ENCODE peak calls at places on chromosome 17, in ten cellular contexts. One of them, this sample, is unnamed.
A peak's percentile ranks its signal among the peaks of the same experiment; 100 is the strongest.

GRCh38 chr17:67133161-67133560 is 88.8 kb downstream of the CACNG1 start:
- DNase-seq in sigmoid colon: no peak
- DNase-seq in tibial artery: no peak
- DNase-seq in colonic mucosa: no peak
- DNase-seq in left lung: no peak
- DNase-seq in thoracic aorta: no peak
- DNase-seq in Peyer's patch: no peak
- DNase-seq in CD8-positive, alpha-beta T cell: no peak
- DNase-seq in ovary: no peak
- DNase-seq in left ventricle myocardium inferior: no peak
- DNase-seq in this sample: no peak

GRCh38 chr17:1555618-1556471 is 6.7 kb downstream of the PITPNA start:
- DNase-seq in left ventricle myocardium inferior: no peak
- DNase-seq in sigmoid colon: no peak
- DNase-seq in colonic mucosa: peak; percentile 63
- DNase-seq in left lung: peak; percentile 80
- DNase-seq in ovary: no peak
- DNase-seq in thoracic aorta: no peak
- DNase-seq in tibial artery: no peak
- DNase-seq in CD8-positive, alpha-beta T cell: no peak
- DNase-seq in Peyer's patch: peak; percentile 77
- DNase-seq in this sample: no peak

GRCh38 chr17:66317629-66318028 is 15.2 kb downstream of the PRKCA start:
- DNase-seq in tibial artery: no peak
- DNase-seq in Peyer's patch: no peak
- DNase-seq in left lung: no peak
- DNase-seq in ovary: no peak
- DNase-seq in left ventricle myocardium inferior: no peak
- DNase-seq in thoracic aorta: no peak
- DNase-seq in CD8-positive, alpha-beta T cell: no peak
- DNase-seq in colonic mucosa: no peak
- DNase-seq in sigmoid colon: no peak
- DNase-seq in this sample: no peak

GRCh38 chr17:35679007-35679682 is 52.3 kb upstream of the RASL10B start:
- DNase-seq in Peyer's patch: no peak
- DNase-seq in sigmoid colon: no peak
- DNase-seq in ovary: no peak
- DNase-seq in left ventricle myocardium inferior: no peak
- DNase-seq in colonic mucosa: no peak
- DNase-seq in tibial artery: no peak
- DNase-seq in CD8-positive, alpha-beta T cell: no peak
- DNase-seq in left lung: no peak
- DNase-seq in thoracic aorta: no peak
- DNase-seq in this sample: no peak

GRCh38 chr17:77869041-77869595 is 89.4 kb upstream of the TNRC6C start:
- DNase-seq in ovary: no peak
- DNase-seq in tibial artery: no peak
- DNase-seq in Peyer's patch: no peak
- DNase-seq in left ventricle myocardium inferior: no peak
- DNase-seq in thoracic aorta: no peak
- DNase-seq in sigmoid colon: peak; percentile 62
- DNase-seq in colonic mucosa: no peak
- DNase-seq in CD8-positive, alpha-beta T cell: no peak
- DNase-seq in left lung: no peak
- DNase-seq in this sample: peak; percentile 17

GRCh38 chr17:61862105-61862574 is 1.2 kb downstream of the BRIP1 start:
- DNase-seq in colonic mucosa: no peak
- DNase-seq in CD8-positive, alpha-beta T cell: no peak
- DNase-seq in ovary: no peak
- DNase-seq in left lung: no peak
- DNase-seq in thoracic aorta: no peak
- DNase-seq in tibial artery: no peak
- DNase-seq in sigmoid colon: no peak
- DNase-seq in Peyer's patch: no peak
- DNase-seq in left ventricle myocardium inferior: no peak
- DNase-seq in this sample: no peak

GRCh38 chr17:64343833-64344637 is 46.6 kb downstream of the PECAM1 start:
- DNase-seq in left ventricle myocardium inferior: peak; percentile 80
- DNase-seq in tibial artery: peak; percentile 73
- DNase-seq in CD8-positive, alpha-beta T cell: no peak
- DNase-seq in Peyer's patch: peak; percentile 19
- DNase-seq in thoracic aorta: no peak
- DNase-seq in colonic mucosa: peak; percentile 64
- DNase-seq in left lung: peak; percentile 90
- DNase-seq in sigmoid colon: peak; percentile 79
- DNase-seq in ovary: peak; percentile 68
- DNase-seq in this sample: peak; percentile 81

GRCh38 chr17:68909066-68909465 is 46.1 kb downstream of the ABCA8 start:
- DNase-seq in Peyer's patch: no peak
- DNase-seq in thoracic aorta: no peak
- DNase-seq in colonic mucosa: no peak
- DNase-seq in ovary: peak; percentile 70
- DNase-seq in tibial artery: peak; percentile 73
- DNase-seq in left ventricle myocardium inferior: no peak
- DNase-seq in sigmoid colon: peak; percentile 87
- DNase-seq in CD8-positive, alpha-beta T cell: no peak
- DNase-seq in left lung: peak; percentile 58
- DNase-seq in this sample: no peak

GRCh38 chr17:15263206-15263579 is 1.9 kb downstream of the PMP22 start:
- DNase-seq in CD8-positive, alpha-beta T cell: no peak
- DNase-seq in colonic mucosa: peak; percentile 72
- DNase-seq in left ventricle myocardium inferior: peak; percentile 90
- DNase-seq in left lung: peak; percentile 78
- DNase-seq in sigmoid colon: peak; percentile 98
- DNase-seq in ovary: peak; percentile 79
- DNase-seq in Peyer's patch: peak; percentile 28
- DNase-seq in tibial artery: peak; percentile 97
- DNase-seq in thoracic aorta: peak; percentile 81
- DNase-seq in this sample: peak; percentile 42

GRCh38 chr17:4485676-4486646 is 12.7 kb upstream of the SPNS2 start:
- DNase-seq in CD8-positive, alpha-beta T cell: peak; percentile 68
- DNase-seq in left lung: no peak
- DNase-seq in colonic mucosa: no peak
- DNase-seq in left ventricle myocardium inferior: no peak
- DNase-seq in ovary: no peak
- DNase-seq in sigmoid colon: no peak
- DNase-seq in tibial artery: no peak
- DNase-seq in Peyer's patch: peak; percentile 65
- DNase-seq in thoracic aorta: no peak
- DNase-seq in this sample: no peak

GRCh38 chr17:42421479-42422332 is 1.4 kb downstream of the CAVIN1 start:
- DNase-seq in tibial artery: peak; percentile 58
- DNase-seq in left lung: peak; percentile 50
- DNase-seq in Peyer's patch: no peak
- DNase-seq in ovary: peak; percentile 72
- DNase-seq in colonic mucosa: no peak
- DNase-seq in left ventricle myocardium inferior: peak; percentile 56
- DNase-seq in CD8-positive, alpha-beta T cell: no peak
- DNase-seq in thoracic aorta: no peak
- DNase-seq in sigmoid colon: peak; percentile 82
- DNase-seq in this sample: no peak

GRCh38 chr17:55774834-55775233 is 24.0 kb downstream of the PCTP start:
- DNase-seq in tibial artery: no peak
- DNase-seq in left lung: no peak
- DNase-seq in thoracic aorta: no peak
- DNase-seq in ovary: no peak
- DNase-seq in colonic mucosa: no peak
- DNase-seq in left ventricle myocardium inferior: no peak
- DNase-seq in sigmoid colon: no peak
- DNase-seq in CD8-positive, alpha-beta T cell: no peak
- DNase-seq in Peyer's patch: no peak
- DNase-seq in this sample: no peak

GRCh38 chr17:80924807-80925610 is 66.6 kb upstream of the CHMP6 start:
- DNase-seq in thoracic aorta: no peak
- DNase-seq in sigmoid colon: peak; percentile 54
- DNase-seq in ovary: no peak
- DNase-seq in CD8-positive, alpha-beta T cell: no peak
- DNase-seq in left lung: no peak
- DNase-seq in tibial artery: no peak
- DNase-seq in Peyer's patch: no peak
- DNase-seq in left ventricle myocardium inferior: no peak
- DNase-seq in colonic mucosa: no peak
- DNase-seq in this sample: no peak

GRCh38 chr17:81833160-81833920 is at the start of gene MCRIP1:
- DNase-seq in Peyer's patch: peak; percentile 95
- DNase-seq in tibial artery: peak; percentile 94
- DNase-seq in sigmoid colon: peak; percentile 98
- DNase-seq in thoracic aorta: peak; percentile 77
- DNase-seq in left ventricle myocardium inferior: peak; percentile 96
- DNase-seq in ovary: peak; percentile 95
- DNase-seq in left lung: peak; percentile 96
- DNase-seq in colonic mucosa: peak; percentile 94
- DNase-seq in CD8-positive, alpha-beta T cell: peak; percentile 94
- DNase-seq in this sample: peak; percentile 97

GRCh38 chr17:65455154-65455971 is 106.1 kb downstream of the AXIN2 start:
- DNase-seq in ovary: no peak
- DNase-seq in thoracic aorta: no peak
- DNase-seq in tibial artery: no peak
- DNase-seq in CD8-positive, alpha-beta T cell: no peak
- DNase-seq in left ventricle myocardium inferior: no peak
- DNase-seq in sigmoid colon: no peak
- DNase-seq in Peyer's patch: no peak
- DNase-seq in colonic mucosa: no peak
- DNase-seq in left lung: no peak
- DNase-seq in this sample: no peak

GRCh38 chr17:7221281-7222092 is 1.7 kb downstream of the ACADVL start:
- DNase-seq in Peyer's patch: no peak
- DNase-seq in left lung: no peak
- DNase-seq in ovary: no peak
- DNase-seq in thoracic aorta: no peak
- DNase-seq in sigmoid colon: peak; percentile 63
- DNase-seq in tibial artery: no peak
- DNase-seq in CD8-positive, alpha-beta T cell: no peak
- DNase-seq in left ventricle myocardium inferior: no peak
- DNase-seq in colonic mucosa: no peak
- DNase-seq in this sample: peak; percentile 17

GRCh38 chr17:36657763-36658490 is 56.5 kb downstream of the MRM1 start:
- DNase-seq in left ventricle myocardium inferior: no peak
- DNase-seq in sigmoid colon: no peak
- DNase-seq in Peyer's patch: no peak
- DNase-seq in left lung: no peak
- DNase-seq in CD8-positive, alpha-beta T cell: peak; percentile 17
- DNase-seq in thoracic aorta: no peak
- DNase-seq in colonic mucosa: peak; percentile 66
- DNase-seq in ovary: no peak
- DNase-seq in tibial artery: peak; percentile 24
- DNase-seq in this sample: no peak

GRCh38 chr17:17203173-17203730 is 2.9 kb downstream of the PLD6 start:
- DNase-seq in left ventricle myocardium inferior: no peak
- DNase-seq in colonic mucosa: no peak
- DNase-seq in Peyer's patch: no peak
- DNase-seq in left lung: no peak
- DNase-seq in sigmoid colon: no peak
- DNase-seq in thoracic aorta: no peak
- DNase-seq in CD8-positive, alpha-beta T cell: no peak
- DNase-seq in tibial artery: no peak
- DNase-seq in ovary: no peak
- DNase-seq in this sample: no peak
- H3K4me1 ChIP-seq in left ventricle myocardium inferior: peaks cover 65% of the 10 kb centered on the region
- H3K4me1 ChIP-seq in colonic mucosa: no peaks in the 10 kb centered on the region
- H3K4me1 ChIP-seq in Peyer's patch: peaks cover 5% of the 10 kb centered on the region
- H3K4me1 ChIP-seq in left lung: peaks cover 38% of the 10 kb centered on the region
- H3K4me1 ChIP-seq in sigmoid colon: no peaks in the 10 kb centered on the region
- H3K4me1 ChIP-seq in thoracic aorta: peaks cover 18% of the 10 kb centered on the region
- H3K4me1 ChIP-seq in CD8-positive, alpha-beta T cell: peaks cover 21% of the 10 kb centered on the region
- H3K4me1 ChIP-seq in tibial artery: peaks cover 44% of the 10 kb centered on the region
- H3K4me1 ChIP-seq in ovary: peaks cover 30% of the 10 kb centered on the region
- H3K4me1 ChIP-seq in this sample: no peaks in the 10 kb centered on the region

GRCh38 chr17:74216505-74216904 is 3.1 kb downstream of the TTYH2 start:
- DNase-seq in colonic mucosa: no peak
- DNase-seq in sigmoid colon: no peak
- DNase-seq in Peyer's patch: no peak
- DNase-seq in CD8-positive, alpha-beta T cell: no peak
- DNase-seq in left lung: no peak
- DNase-seq in thoracic aorta: no peak
- DNase-seq in left ventricle myocardium inferior: no peak
- DNase-seq in ovary: no peak
- DNase-seq in tibial artery: no peak
- DNase-seq in this sample: no peak

GRCh38 chr17:74213897-74214386 is 571 bp downstream of the TTYH2 start:
- DNase-seq in left ventricle myocardium inferior: peak; percentile 44
- DNase-seq in left lung: peak; percentile 63
- DNase-seq in Peyer's patch: peak; percentile 39
- DNase-seq in tibial artery: peak; percentile 39
- DNase-seq in CD8-positive, alpha-beta T cell: no peak
- DNase-seq in sigmoid colon: peak; percentile 80
- DNase-seq in ovary: peak; percentile 67
- DNase-seq in thoracic aorta: no peak
- DNase-seq in colonic mucosa: peak; percentile 30
- DNase-seq in this sample: no peak

GRCh38 chr17:74212913-74213791 is at the start of gene TTYH2:
- DNase-seq in sigmoid colon: peak; percentile 96
- DNase-seq in left lung: peak; percentile 93
- DNase-seq in colonic mucosa: peak; percentile 90
- DNase-seq in tibial artery: peak; percentile 92
- DNase-seq in left ventricle myocardium inferior: peak; percentile 89
- DNase-seq in Peyer's patch: peak; percentile 84
- DNase-seq in ovary: peak; percentile 93
- DNase-seq in thoracic aorta: peak; percentile 71
- DNase-seq in CD8-positive, alpha-beta T cell: peak; percentile 70
- DNase-seq in this sample: peak; percentile 94

GRCh38 chr17:74215332-74215727 is 2.0 kb downstream of the TTYH2 start:
- DNase-seq in thoracic aorta: no peak
- DNase-seq in Peyer's patch: no peak
- DNase-seq in CD8-positive, alpha-beta T cell: no peak
- DNase-seq in left lung: no peak
- DNase-seq in colonic mucosa: no peak
- DNase-seq in left ventricle myocardium inferior: peak; percentile 57
- DNase-seq in tibial artery: no peak
- DNase-seq in sigmoid colon: no peak
- DNase-seq in ovary: no peak
- DNase-seq in this sample: no peak

GRCh38 chr17:74214642-74215331 is 1.4 kb downstream of the TTYH2 start:
- DNase-seq in Peyer's patch: no peak
- DNase-seq in CD8-positive, alpha-beta T cell: no peak
- DNase-seq in ovary: no peak
- DNase-seq in left ventricle myocardium inferior: peak; percentile 44
- DNase-seq in tibial artery: no peak
- DNase-seq in left lung: no peak
- DNase-seq in sigmoid colon: no peak
- DNase-seq in colonic mucosa: no peak
- DNase-seq in thoracic aorta: no peak
- DNase-seq in this sample: no peak
- TF ChIP-seq CTCF in Peyer's patch: no peak
- TF ChIP-seq CTCF in CD8-positive, alpha-beta T cell: no peak
- TF ChIP-seq CTCF in ovary: no peak
- TF ChIP-seq CTCF in left ventricle myocardium inferior: no peak
- TF ChIP-seq CTCF in tibial artery: no peak
- TF ChIP-seq CTCF in left lung: no peak
- TF ChIP-seq CTCF in sigmoid colon: no peak
- TF ChIP-seq CTCF in colonic mucosa: no peak
- TF ChIP-seq CTCF in thoracic aorta: no peak
- TF ChIP-seq CTCF in this sample: no peak

GRCh38 chr17:50767446-50767845 is at the start of gene ANKRD40CL:
- DNase-seq in tibial artery: no peak
- DNase-seq in ovary: no peak
- DNase-seq in Peyer's patch: no peak
- DNase-seq in left lung: no peak
- DNase-seq in colonic mucosa: peak; percentile 77
- DNase-seq in left ventricle myocardium inferior: no peak
- DNase-seq in sigmoid colon: no peak
- DNase-seq in CD8-positive, alpha-beta T cell: no peak
- DNase-seq in thoracic aorta: no peak
- DNase-seq in this sample: no peak
- H3K27ac ChIP-seq in tibial artery: no peak within 1 kb of the TSS
- H3K27ac ChIP-seq in ovary: no peak within 1 kb of the TSS
- H3K27ac ChIP-seq in Peyer's patch: peak within 1 kb of the TSS; percentile 94
- H3K27ac ChIP-seq in left lung: no peak within 1 kb of the TSS
- H3K27ac ChIP-seq in colonic mucosa: peak within 1 kb of the TSS; percentile 83
- H3K27ac ChIP-seq in left ventricle myocardium inferior: no peak within 1 kb of the TSS
- H3K27ac ChIP-seq in sigmoid colon: no peak within 1 kb of the TSS
- H3K27ac ChIP-seq in CD8-positive, alpha-beta T cell: no peak within 1 kb of the TSS
- H3K27ac ChIP-seq in thoracic aorta: no peak within 1 kb of the TSS
- H3K27ac ChIP-seq in this sample: peak within 1 kb of the TSS; percentile 99

GRCh38 chr17:76419576-76420245 is 33.2 kb downstream of the UBE2O start:
- DNase-seq in left lung: no peak
- DNase-seq in CD8-positive, alpha-beta T cell: no peak
- DNase-seq in left ventricle myocardium inferior: no peak
- DNase-seq in ovary: no peak
- DNase-seq in colonic mucosa: no peak
- DNase-seq in thoracic aorta: no peak
- DNase-seq in tibial artery: no peak
- DNase-seq in sigmoid colon: no peak
- DNase-seq in Peyer's patch: no peak
- DNase-seq in this sample: no peak
- H3K4me1 ChIP-seq in left lung: no peaks in the 10 kb centered on the region
- H3K4me1 ChIP-seq in CD8-positive, alpha-beta T cell: no peaks in the 10 kb centered on the region
- H3K4me1 ChIP-seq in left ventricle myocardium inferior: peaks cover 85% of the 10 kb centered on the region
- H3K4me1 ChIP-seq in ovary: peaks cover 22% of the 10 kb centered on the region
- H3K4me1 ChIP-seq in colonic mucosa: no peaks in the 10 kb centered on the region
- H3K4me1 ChIP-seq in thoracic aorta: peaks cover 16% of the 10 kb centered on the region
- H3K4me1 ChIP-seq in tibial artery: peaks cover 25% of the 10 kb centered on the region
- H3K4me1 ChIP-seq in sigmoid colon: no peaks in the 10 kb centered on the region
- H3K4me1 ChIP-seq in Peyer's patch: peaks cover 4% of the 10 kb centered on the region
- H3K4me1 ChIP-seq in this sample: no peaks in the 10 kb centered on the region

This sample was measured in right lobe of liver.